ENCODE peak calls at places on chromosomes 2 and 18, in four cellular contexts. Y is cardiac fibroblast, U is HL-60, D is transverse colon. V is an unnamed sample.
A peak's percentile ranks its signal among the peaks of the same experiment; 100 is the strongest.

GRCh38 chr18:58758606-58759005 is 87.3 kb downstream of the MALT1 start:
- DNase-seq in U (no peak), Y (no peak), D (no peak), V (no peak)

GRCh38 chr2:234843411-234843810 is 108.4 kb upstream of the SH3BP4 start:
- DNase-seq in U (no peak), Y (no peak), D (no peak), V (no peak)

GRCh38 chr2:54565551-54565950 is 109.4 kb downstream of the SPTBN1 start:
- DNase-seq in U (no peak), D (no peak), Y (no peak), V (no peak)

GRCh38 chr2:3470856-3471737 is 48.2 kb downstream of the ADI1 start:
- DNase-seq in U (no peak), D (no peak), Y (peak; percentile 38), V (no peak)

GRCh38 chr18:52894801-52895200 is 554.8 kb downstream of the DCC start:
- DNase-seq in D (no peak), Y (no peak), U (no peak), V (no peak)

GRCh38 chr18:62369129-62369644 is 44.1 kb downstream of the TNFRSF11A start:
- DNase-seq in D (no peak), Y (no peak), U (no peak), V (no peak)

GRCh38 chr2:12813166-12813565 is 96.4 kb downstream of the TRIB2 start:
- DNase-seq in U (no peak), D (no peak), Y (no peak), V (no peak)

GRCh38 chr18:45086777-45087176 is 406.1 kb downstream of the SETBP1 start:
- DNase-seq in D (no peak), Y (no peak), U (no peak), V (no peak)

GRCh38 chr2:16741508-16741907 is 75.9 kb upstream of the CYRIA start:
- DNase-seq in U (no peak), D (no peak), Y (no peak), V (no peak)

GRCh38 chr2:53886406-53887280 is 26.9 kb upstream of the GPR75 start:
- DNase-seq in Y (no peak), D (no peak), U (no peak), V (no peak)

GRCh38 chr2:76268928-76269327 is 558.2 kb upstream of the GCFC2 start:
- DNase-seq in D (no peak), U (no peak), Y (peak; percentile 1), V (no peak)

GRCh38 chr18:58314284-58314683 is 270.3 kb downstream of the NEDD4L start:
- DNase-seq in Y (peak; percentile 96), U (peak; percentile 33), D (peak; percentile 37), V (no peak)

GRCh38 chr18:46398625-46399024 is 258.4 kb downstream of the LOXHD1 start:
- DNase-seq in U (no peak), Y (no peak), D (no peak), V (no peak)

GRCh38 chr2:51717318-51717717 is 685.4 kb upstream of the NRXN1 start:
- DNase-seq in U (no peak), D (no peak), Y (peak; percentile 86), V (no peak)

GRCh38 chr2:85312404-85312803 is 15.4 kb downstream of the TGOLN2 start:
- DNase-seq in D (no peak), Y (peak; percentile 90), U (no peak), V (no peak)

GRCh38 chr2:165893556-165893955 is 60.0 kb downstream of the TTC21B start:
- DNase-seq in Y (no peak), D (no peak), U (no peak), V (no peak)

GRCh38 chr2:235143789-235144188 is 192.0 kb downstream of the SH3BP4 start:
- DNase-seq in U (no peak), Y (no peak), D (no peak), V (no peak)

GRCh38 chr18:9914584-9915290 is 921 bp downstream of the VAPA start:
- DNase-seq in U (peak; percentile 67), D (peak; percentile 88), Y (peak; percentile 81), V (peak; percentile 34)

GRCh38 chr18:67010916-67011315 is 407.0 kb upstream of the CDH19 start:
- DNase-seq in U (no peak), Y (peak; percentile 53), D (no peak), V (no peak)

GRCh38 chr2:110732422-110733413 is at the start of gene ACOXL:
- DNase-seq in Y (no peak), U (no peak), D (peak; percentile 73), V (no peak)

GRCh38 chr2:70934981-70935380 is 719 bp upstream of the ATP6V1B1 start:
- DNase-seq in Y (no peak), U (no peak), D (no peak), V (no peak)

GRCh38 chr2:68775272-68775847 is 40.7 kb downstream of the ARHGAP25 start:
- DNase-seq in U (no peak), Y (no peak), D (no peak), V (no peak)

GRCh38 chr2:189440947-189441708 is at the start of gene WDR75:
- DNase-seq in D (peak; percentile 95), Y (peak; percentile 97), U (peak; percentile 80), V (peak; percentile 87)

GRCh38 chr2:54459037-54459441 is 2.9 kb downstream of the SPTBN1 start:
- DNase-seq in U (no peak), Y (peak; percentile 85), D (no peak), V (no peak)

GRCh38 chr18:75035944-75036343 is 173.0 kb downstream of the PTGR3 start:
- DNase-seq in U (no peak), Y (no peak), D (no peak), V (no peak)

GRCh38 chr18:58861353-58861752 is 3.3 kb upstream of the ZNF532 start:
- DNase-seq in Y (no peak), U (no peak), D (no peak), V (no peak)

GRCh38 chr2:109545828-109546713 is 67.7 kb downstream of the SEPTIN10 start:
- DNase-seq in U (peak; percentile 21), D (peak; percentile 63), Y (peak; percentile 80), V (peak; percentile 25)

GRCh38 chr2:138115664-138116063 is 151.4 kb downstream of the HNMT start:
- DNase-seq in D (no peak), U (no peak), Y (peak; percentile 68), V (no peak)
- H3K4me3 ChIP-seq in D (no peak overlapping the region), U (no peak overlapping the region), Y (no peak overlapping the region), V (no peak overlapping the region)

GRCh38 chr18:2222270-2223185 is 348.8 kb downstream of the METTL4 start:
- DNase-seq in D (peak; percentile 29), U (no peak), Y (no peak), V (no peak)

GRCh38 chr18:2223394-2223793 is 347.9 kb downstream of the METTL4 start:
- DNase-seq in Y (peak; percentile 38), U (no peak), D (no peak), V (no peak)

GRCh38 chr18:2218101-2218500 is 353.2 kb downstream of the METTL4 start:
- DNase-seq in U (no peak), Y (no peak), D (no peak), V (no peak)

DNA sequence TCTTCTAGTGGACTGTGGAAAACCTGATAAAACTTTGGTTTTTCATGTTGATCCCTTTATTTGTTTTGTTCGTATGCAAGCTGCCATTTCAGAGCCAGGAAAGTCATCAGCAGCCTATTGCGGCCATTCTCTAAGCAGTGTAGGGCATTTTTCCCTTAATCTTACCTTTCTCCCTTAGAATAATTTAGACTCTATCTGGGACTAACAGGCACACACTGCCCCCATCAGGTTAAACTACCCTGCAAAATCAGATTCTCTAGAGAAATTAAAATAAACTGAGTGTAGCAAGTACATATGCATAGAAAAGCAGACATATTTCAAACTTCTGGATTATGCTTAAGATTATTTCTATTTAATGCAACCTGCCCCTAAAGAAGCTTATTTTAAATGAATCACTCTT is 347.4 kb downstream of the METTL4 start:
- DNase-seq in U (no peak), Y (peak; percentile 61), D (no peak), V (no peak)
- TF ChIP-seq CTCF in U (peak; percentile 21), Y (peak; percentile 60), D (peak; percentile 28), V (peak; percentile 28)

DNA sequence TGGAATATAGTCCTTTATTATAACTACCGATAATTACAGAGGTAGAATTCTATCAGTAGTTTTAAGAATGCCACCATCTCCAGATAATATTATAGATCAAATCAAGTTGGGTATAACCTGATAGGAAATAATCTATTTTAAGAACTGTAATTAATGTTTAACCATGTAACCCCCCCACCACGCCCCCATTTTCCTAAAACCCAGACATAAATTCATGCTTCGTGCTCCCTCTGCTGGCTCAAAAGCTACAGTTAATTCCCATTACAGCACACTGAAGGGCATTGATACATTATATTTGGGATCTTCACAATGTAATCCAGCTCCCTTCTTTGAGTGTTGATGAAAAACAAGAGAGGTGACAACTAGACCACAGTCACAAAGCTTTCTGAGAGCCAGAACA is 228.0 kb upstream of the SMAD7 start:
- DNase-seq in D (no peak), Y (peak; percentile 52), U (no peak), V (no peak)
- H3K4me3 ChIP-seq in D (no peak overlapping the region), Y (no peak overlapping the region), U (no peak overlapping the region), V (no peak overlapping the region)

DNA sequence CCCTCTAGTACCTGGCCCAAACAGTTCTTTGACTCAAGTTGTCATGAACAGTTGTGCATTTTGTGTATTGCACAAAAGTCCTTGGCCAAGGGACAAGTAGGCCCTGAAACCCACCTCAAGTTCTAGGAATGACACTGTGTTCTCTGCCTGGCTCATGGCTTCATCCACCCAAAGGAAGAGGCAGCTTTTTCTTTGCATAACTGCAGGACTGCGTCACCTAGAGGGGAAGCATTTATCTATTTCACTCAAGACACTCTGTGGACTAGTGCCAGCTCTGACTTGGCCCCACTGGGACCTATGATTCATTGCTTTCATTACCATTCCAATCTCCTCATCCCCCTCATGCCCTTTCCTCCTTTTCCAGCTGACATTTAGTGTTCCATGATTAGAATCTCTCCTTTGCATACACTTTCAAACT is 119.3 kb upstream of the SIX2 start:
- DNase-seq in Y (peak; percentile 99), D (no peak), U (peak; percentile 12), V (no peak)
- TF ChIP-seq CTCF in Y (no peak), D (no peak), U (no peak), V (no peak)

GRCh38 chr2:203018181-203018580 is 3.5 kb downstream of the NBEAL1 start:
- DNase-seq in Y (no peak), D (no peak), U (no peak), V (no peak)

GRCh38 chr2:203016716-203017115 is 2.0 kb downstream of the NBEAL1 start:
- DNase-seq in U (no peak), Y (no peak), D (no peak), V (no peak)

GRCh38 chr2:203021986-203022385 is 7.3 kb downstream of the NBEAL1 start:
- DNase-seq in D (no peak), Y (no peak), U (no peak), V (no peak)

GRCh38 chr2:203022751-203023150 is 8.1 kb downstream of the NBEAL1 start:
- DNase-seq in Y (peak; percentile 59), U (no peak), D (no peak), V (no peak)

GRCh38 chr2:203019142-203019541 is 4.5 kb downstream of the NBEAL1 start:
- DNase-seq in U (no peak), D (no peak), Y (no peak), V (no peak)
- H3K4me3 ChIP-seq in U (no peak overlapping the region), D (peak overlapping the region; percentile 91), Y (no peak overlapping the region), V (no peak overlapping the region)

V was measured in GM12864.